ENCODE peak calls at places on chromosomes 16 and 17, in ten cellular contexts. A, I, D, F, P, E, W, B, M and H are unnamed samples.

GRCh38 chr17:64061157-64061898 is 40.9 kb upstream of the ICAM2 start:
- DNase-seq in A (peak), I (no peak), D (no peak), F (no peak), P (peak), E (peak), W (no peak), B (no peak), M (no peak), H (no peak)

GRCh38 chr16:64339052-64339770 is 782.7 kb downstream of the CDH11 start:
- DNase-seq in A (peak), I (no peak), D (no peak), F (no peak), P (peak), E (peak), W (no peak), B (no peak), M (no peak), H (no peak)

GRCh38 chr17:53722407-53722806 is 100.3 kb upstream of the KIF2B start:
- DNase-seq in A (peak), I (peak), D (no peak), F (no peak), P (peak), E (peak), W (no peak), B (no peak), M (peak), H (no peak)

GRCh38 chr17:17089206-17089550 is 46.9 kb downstream of the MPRIP start:
- DNase-seq in A (no peak), I (no peak), D (no peak), F (no peak), P (no peak), E (no peak), W (no peak), B (no peak), M (no peak), H (no peak)

GRCh38 chr17:77750427-77751043 is 208.0 kb upstream of the TNRC6C start:
- DNase-seq in A (no peak), I (no peak), D (no peak), F (no peak), P (no peak), E (no peak), W (no peak), B (no peak), M (no peak), H (no peak)

GRCh38 chr17:12727076-12727750 is 61.5 kb downstream of the MYOCD start:
- DNase-seq in A (peak), I (no peak), D (no peak), F (no peak), P (no peak), E (peak), W (no peak), B (no peak), M (no peak), H (no peak)

GRCh38 chr16:13552960-13553257 is 367.0 kb upstream of the ERCC4 start:
- DNase-seq in A (no peak), I (no peak), D (no peak), F (no peak), P (no peak), E (no peak), W (no peak), B (no peak), M (no peak), H (no peak)

GRCh38 chr16:47461598-47462266 is 601 bp downstream of the PHKB start:
- DNase-seq in A (peak), I (peak), D (no peak), F (peak), P (peak), E (peak), W (no peak), B (peak), M (peak), H (no peak)

GRCh38 chr16:12066823-12067222 is 90.3 kb downstream of the SNX29 start:
- DNase-seq in A (no peak), I (no peak), D (no peak), F (no peak), P (no peak), E (no peak), W (no peak), B (no peak), M (no peak), H (no peak)

GRCh38 chr17:59342681-59343127 is 11.2 kb downstream of the YPEL2 start:
- DNase-seq in A (no peak), I (no peak), D (no peak), F (no peak), P (no peak), E (no peak), W (no peak), B (no peak), M (no peak), H (no peak)

GRCh38 chr17:77049440-77049839 is 91.3 kb upstream of the SEC14L1 start:
- DNase-seq in A (no peak), I (peak), D (no peak), F (no peak), P (no peak), E (no peak), W (no peak), B (no peak), M (no peak), H (no peak)

GRCh38 chr17:17757944-17758343 is 76.7 kb downstream of the RAI1 start:
- DNase-seq in A (no peak), I (no peak), D (no peak), F (no peak), P (no peak), E (no peak), W (no peak), B (no peak), M (no peak), H (no peak)

GRCh38 chr16:85056211-85056748 is 28.7 kb downstream of the KIAA0513 start:
- DNase-seq in A (peak), I (no peak), D (no peak), F (no peak), P (peak), E (peak), W (no peak), B (peak), M (no peak), H (no peak)

GRCh38 chr17:82212331-82213250 is at the start of gene CCDC57:
- DNase-seq in A (peak), I (peak), D (no peak), F (peak), P (peak), E (peak), W (no peak), B (peak), M (peak), H (peak)

GRCh38 chr16:81627729-81628128 is 151.4 kb upstream of the PLCG2 start:
- DNase-seq in A (no peak), I (no peak), D (no peak), F (no peak), P (no peak), E (no peak), W (no peak), B (no peak), M (no peak), H (no peak)

GRCh38 chr16:1401061-1401757 is 13.3 kb downstream of the UNKL start:
- DNase-seq in A (no peak), I (no peak), D (no peak), F (no peak), P (no peak), E (no peak), W (no peak), B (no peak), M (no peak), H (no peak)

GRCh38 chr17:45782889-45783592 is 1.1 kb upstream of the CRHR1 start:
- DNase-seq in A (no peak), I (peak), D (no peak), F (no peak), P (no peak), E (peak), W (no peak), B (peak), M (no peak), H (peak)

GRCh38 chr17:65254166-65254565 is 117.0 kb downstream of the RGS9 start:
- DNase-seq in A (no peak), I (peak), D (no peak), F (no peak), P (peak), E (peak), W (no peak), B (peak), M (no peak), H (no peak)

GRCh38 chr16:3147046-3147756 is 12.4 kb downstream of the ZNF213 start:
- DNase-seq in A (no peak), I (no peak), D (no peak), F (no peak), P (no peak), E (no peak), W (no peak), B (no peak), M (no peak), H (no peak)

GRCh38 chr16:66605177-66605999 is 884 bp downstream of the CMTM3 start:
- DNase-seq in A (peak), I (peak), D (peak), F (no peak), P (peak), E (peak), W (no peak), B (peak), M (peak), H (no peak)

GRCh38 chr16:2524339-2524938 is 4.3 kb downstream of the AMDHD2 start:
- DNase-seq in A (no peak), I (no peak), D (no peak), F (no peak), P (no peak), E (no peak), W (no peak), B (no peak), M (no peak), H (no peak)

GRCh38 chr16:3101018-3101840 is 2.1 kb upstream of the ZSCAN10 start:
- DNase-seq in A (no peak), I (peak), D (no peak), F (no peak), P (peak), E (peak), W (no peak), B (peak), M (peak), H (peak)

GRCh38 chr16:30121741-30122620 is 1.0 kb downstream of the MAPK3 start:
- DNase-seq in A (peak), I (no peak), D (no peak), F (peak), P (peak), E (peak), W (no peak), B (no peak), M (no peak), H (no peak)

GRCh38 chr16:72357860-72358259 is 185.9 kb upstream of the PMFBP1 start:
- DNase-seq in A (peak), I (no peak), D (no peak), F (no peak), P (peak), E (peak), W (no peak), B (no peak), M (no peak), H (no peak)

GRCh38 chr17:76740329-76741118 is 2.6 kb downstream of the MFSD11 start:
- DNase-seq in A (peak), I (no peak), D (no peak), F (peak), P (peak), E (peak), W (no peak), B (no peak), M (no peak), H (no peak)

GRCh38 chr16:2799852-2800226 is 1.6 kb downstream of the PRSS41 start:
- DNase-seq in A (no peak), I (no peak), D (no peak), F (no peak), P (no peak), E (no peak), W (no peak), B (no peak), M (no peak), H (no peak)

GRCh38 chr16:74650966-74651567 is 15.6 kb downstream of the RFWD3 start:
- DNase-seq in A (peak), I (peak), D (no peak), F (peak), P (peak), E (peak), W (no peak), B (peak), M (no peak), H (no peak)

GRCh38 chr16:55207679-55208294 is 116.2 kb upstream of the IRX6 start:
- DNase-seq in A (no peak), I (no peak), D (no peak), F (no peak), P (no peak), E (no peak), W (no peak), B (peak), M (no peak), H (no peak)

GRCh38 chr16:83113317-83113716 is 486.5 kb downstream of the CDH13 start:
- DNase-seq in A (peak), I (peak), D (no peak), F (peak), P (peak), E (peak), W (no peak), B (peak), M (no peak), H (no peak)

DNA sequence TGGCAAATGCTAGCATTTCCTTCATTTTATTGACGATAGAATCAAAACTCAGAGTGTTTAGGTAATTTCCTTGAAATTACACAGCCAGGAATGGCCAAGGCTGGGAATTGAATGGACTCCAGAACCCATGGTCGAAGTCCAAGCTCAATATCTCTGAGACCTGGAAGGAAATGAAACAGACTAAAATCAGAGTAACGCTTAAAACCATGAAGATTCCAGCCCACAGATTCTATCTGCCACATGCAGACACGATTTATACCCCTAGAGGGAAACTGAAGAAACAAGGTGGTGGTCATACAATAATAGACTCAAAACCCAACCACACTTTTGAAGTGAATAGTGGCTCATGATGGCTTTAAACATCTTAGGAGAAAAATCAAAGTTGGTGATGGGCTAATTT is 95.6 kb downstream of the PRKCA start:
- DNase-seq in A (peak), I (no peak), D (no peak), F (no peak), P (no peak), E (no peak), W (no peak), B (no peak), M (no peak), H (no peak)
- TF ChIP-seq CTCF in A (no peak), I (no peak), D (no peak), F (no peak), P (no peak), E (no peak), W (no peak), B (no peak), M (no peak), H (no peak)

GRCh38 chr17:5745091-5745820 is 160.9 kb upstream of the NLRP1 start:
- DNase-seq in A (no peak), I (no peak), D (no peak), F (no peak), P (no peak), E (no peak), W (no peak), B (no peak), M (no peak), H (no peak)

GRCh38 chr17:5741810-5742209 is 157.5 kb upstream of the NLRP1 start:
- DNase-seq in A (no peak), I (no peak), D (no peak), F (no peak), P (no peak), E (no peak), W (no peak), B (no peak), M (no peak), H (no peak)

GRCh38 chr17:5747964-5748363 is 163.7 kb upstream of the NLRP1 start:
- DNase-seq in A (no peak), I (no peak), D (no peak), F (no peak), P (no peak), E (no peak), W (no peak), B (no peak), M (no peak), H (no peak)

GRCh38 chr17:5747276-5747675 is 163.0 kb upstream of the NLRP1 start:
- DNase-seq in A (no peak), I (no peak), D (no peak), F (no peak), P (no peak), E (no peak), W (no peak), B (no peak), M (no peak), H (no peak)
- TF ChIP-seq CTCF in A (peak), I (no peak), D (no peak), F (no peak), P (peak), E (no peak), W (no peak), B (peak), M (no peak), H (no peak)

GRCh38 chr17:40883031-40883430 is 2.0 kb downstream of the KRT20 start:
- DNase-seq in A (no peak), I (no peak), D (no peak), F (no peak), P (no peak), E (no peak), W (no peak), B (no peak), M (no peak), H (no peak)

GRCh38 chr17:40883960-40884359 is 1.1 kb downstream of the KRT20 start:
- DNase-seq in A (no peak), I (no peak), D (no peak), F (no peak), P (no peak), E (no peak), W (no peak), B (no peak), M (no peak), H (no peak)

GRCh38 chr17:40888321-40888720 is 3.3 kb upstream of the KRT20 start:
- DNase-seq in A (no peak), I (no peak), D (no peak), F (no peak), P (no peak), E (no peak), W (no peak), B (no peak), M (no peak), H (no peak)

GRCh38 chr17:40886090-40886489 is 1.0 kb upstream of the KRT20 start:
- DNase-seq in A (no peak), I (peak), D (no peak), F (no peak), P (no peak), E (peak), W (no peak), B (no peak), M (no peak), H (no peak)

DNA sequence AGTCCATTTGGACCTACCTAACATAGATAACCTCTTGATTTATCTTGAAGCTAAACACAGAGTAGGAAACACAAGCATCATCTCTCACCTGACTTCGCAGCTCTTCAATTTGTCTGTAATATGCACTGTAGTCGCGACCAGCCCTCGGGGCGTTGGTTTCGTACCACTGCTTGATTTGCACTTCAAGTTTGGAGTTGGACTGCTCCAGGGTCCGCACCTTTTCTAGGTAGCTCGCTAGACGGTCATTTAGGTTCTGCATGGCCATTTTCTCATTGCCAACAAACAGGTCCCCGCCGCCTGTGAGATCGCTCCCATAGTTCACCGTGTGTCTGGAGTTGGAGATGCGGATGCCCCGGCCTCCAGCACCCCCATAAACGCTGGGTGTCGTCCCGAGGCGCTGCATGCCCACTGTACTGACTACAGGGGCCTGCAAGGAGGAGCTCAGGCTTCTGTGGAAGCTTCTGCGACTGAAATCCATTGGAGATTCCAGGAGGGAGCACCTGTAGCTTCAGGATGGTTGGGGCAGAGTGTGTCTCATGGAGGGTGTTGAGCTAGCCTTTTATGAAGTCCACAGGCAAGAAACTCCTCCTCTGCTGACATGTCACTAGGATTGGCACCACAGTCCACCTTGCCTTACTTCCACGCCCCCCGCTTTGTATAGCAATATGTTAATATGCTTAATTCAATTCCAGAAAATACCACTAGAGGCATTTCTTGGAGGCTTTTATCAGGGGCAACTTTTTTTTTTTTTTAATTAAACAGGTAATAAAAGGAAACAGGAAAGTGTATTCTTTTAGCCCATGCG is at the start of gene KRT20:
- DNase-seq in A (no peak), I (no peak), D (no peak), F (no peak), P (no peak), E (no peak), W (no peak), B (peak), M (peak), H (no peak)
- TF ChIP-seq CTCF in A (peak), I (no peak), D (peak), F (no peak), P (peak), E (peak), W (no peak), B (peak), M (peak), H (no peak)

GRCh38 chr16:80369559-80369958 is 171.2 kb upstream of the DYNLRB2 start:
- DNase-seq in A (peak), I (no peak), D (no peak), F (peak), P (peak), E (peak), W (no peak), B (peak), M (peak), H (no peak)
- TF ChIP-seq CTCF in A (peak), I (no peak), D (no peak), F (peak), P (peak), E (peak), W (no peak), B (peak), M (peak), H (peak)

GRCh38 chr17:14296511-14296910 is 4.4 kb upstream of the HS3ST3B1 start:
- DNase-seq in A (no peak), I (no peak), D (no peak), F (no peak), P (no peak), E (no peak), W (no peak), B (peak), M (no peak), H (no peak)

GRCh38 chr17:14295676-14296075 is 5.2 kb upstream of the HS3ST3B1 start:
- DNase-seq in A (no peak), I (no peak), D (no peak), F (no peak), P (no peak), E (no peak), W (no peak), B (no peak), M (no peak), H (no peak)

GRCh38 chr17:14297161-14297851 is 3.6 kb upstream of the HS3ST3B1 start:
- DNase-seq in A (peak), I (no peak), D (no peak), F (no peak), P (peak), E (peak), W (no peak), B (peak), M (no peak), H (peak)

GRCh38 chr17:14298221-14298994 is 2.5 kb upstream of the HS3ST3B1 start:
- DNase-seq in A (peak), I (peak), D (no peak), F (no peak), P (no peak), E (peak), W (no peak), B (no peak), M (no peak), H (no peak)

DNA sequence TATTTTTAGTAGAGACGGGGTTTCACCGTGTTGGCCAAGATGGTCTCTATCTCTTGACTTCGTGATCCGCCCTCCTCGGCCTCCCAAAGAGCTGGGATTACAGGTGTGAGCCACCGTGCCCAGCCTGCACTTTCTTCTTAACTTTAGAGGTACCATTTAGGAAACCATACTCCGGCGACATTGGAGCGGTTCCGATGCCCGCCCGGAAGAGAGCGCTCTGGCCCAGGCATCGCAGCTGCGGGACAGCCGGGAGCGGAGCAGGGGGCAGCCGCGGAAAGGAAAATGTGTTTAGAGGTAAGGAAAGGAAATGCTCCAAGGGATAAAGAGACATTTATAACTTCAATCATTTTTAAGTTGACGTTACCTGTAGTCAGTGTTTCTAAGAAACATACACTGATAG is 6.0 kb upstream of the HS3ST3B1 start:
- DNase-seq in A (no peak), I (no peak), D (no peak), F (no peak), P (no peak), E (no peak), W (no peak), B (peak), M (no peak), H (no peak)
- TF ChIP-seq CTCF in A (no peak), I (no peak), D (no peak), F (no peak), P (no peak), E (no peak), W (no peak), B (peak), M (no peak), H (peak)

GRCh38 chr16:87662254-87663204 is 60.2 kb downstream of the JPH3 start:
- DNase-seq in A (no peak), I (no peak), D (no peak), F (no peak), P (no peak), E (no peak), W (no peak), B (peak), M (no peak), H (no peak)
- TF ChIP-seq CTCF in A (no peak), I (no peak), D (no peak), F (no peak), P (no peak), E (no peak), W (no peak), B (peak), M (no peak), H (no peak)

GRCh38 chr17:81034779-81035388 is at the start of gene BAIAP2:
- DNase-seq in A (peak), I (peak), D (peak), F (peak), P (peak), E (peak), W (peak), B (peak), M (peak), H (peak)
- TF ChIP-seq CTCF in A (no peak), I (no peak), D (no peak), F (no peak), P (no peak), E (peak), W (no peak), B (no peak), M (no peak), H (peak)

GRCh38 chr17:40022497-40022896 is 7.3 kb downstream of the CSF3 start:
- DNase-seq in A (no peak), I (no peak), D (no peak), F (no peak), P (no peak), E (no peak), W (no peak), B (no peak), M (no peak), H (no peak)
- TF ChIP-seq CTCF in A (no peak), I (no peak), D (no peak), F (no peak), P (no peak), E (no peak), W (no peak), B (no peak), M (no peak), H (no peak)